ENCODE peak calls at places on chromosomes 6 and 20, in five cellular contexts. One of them, this sample, is unnamed.

GRCh38 chr20:33828912-33829560 is 17.9 kb downstream of the CHMP4B start:
- DNase-seq in sigmoid colon: no peak
- DNase-seq in ovary: no peak
- DNase-seq in uterus: no peak
- DNase-seq in breast epithelium: no peak
- DNase-seq in this sample: no peak

GRCh38 chr20:56592817-56593216 is 36.3 kb upstream of the TFAP2C start:
- DNase-seq in sigmoid colon: no peak
- DNase-seq in ovary: no peak
- DNase-seq in uterus: no peak
- DNase-seq in breast epithelium: no peak
- DNase-seq in this sample: no peak

GRCh38 chr20:61933951-61934715 is 131.5 kb downstream of the TAF4 start:
- DNase-seq in sigmoid colon: peak; percentile 40
- DNase-seq in ovary: no peak
- DNase-seq in uterus: no peak
- DNase-seq in breast epithelium: peak; percentile 39
- DNase-seq in this sample: peak; percentile 25

GRCh38 chr20:33649201-33649631 is 12.9 kb upstream of the C20orf144 start:
- DNase-seq in sigmoid colon: peak; percentile 78
- DNase-seq in ovary: peak; percentile 73
- DNase-seq in uterus: no peak
- DNase-seq in breast epithelium: no peak
- DNase-seq in this sample: no peak

GRCh38 chr20:33488201-33488600 is 1.7 kb upstream of the CBFA2T2 start:
- DNase-seq in sigmoid colon: peak; percentile 40
- DNase-seq in ovary: no peak
- DNase-seq in uterus: no peak
- DNase-seq in breast epithelium: no peak
- DNase-seq in this sample: no peak

GRCh38 chr20:38175221-38176030 is 10.4 kb upstream of the TGM2 start:
- DNase-seq in sigmoid colon: peak; percentile 54
- DNase-seq in ovary: no peak
- DNase-seq in uterus: no peak
- DNase-seq in breast epithelium: no peak
- DNase-seq in this sample: no peak

GRCh38 chr20:31551581-31552081 is 37.4 kb downstream of the HM13 start:
- DNase-seq in sigmoid colon: no peak
- DNase-seq in ovary: no peak
- DNase-seq in uterus: no peak
- DNase-seq in breast epithelium: no peak
- DNase-seq in this sample: no peak

GRCh38 chr6:82917346-82918064 is 148.1 kb downstream of the UBE3D start:
- DNase-seq in sigmoid colon: no peak
- DNase-seq in ovary: no peak
- DNase-seq in uterus: no peak
- DNase-seq in breast epithelium: no peak
- DNase-seq in this sample: no peak

GRCh38 chr6:67352717-67353116 is 1282.4 kb upstream of the ADGRB3 start:
- DNase-seq in sigmoid colon: no peak
- DNase-seq in ovary: no peak
- DNase-seq in uterus: no peak
- DNase-seq in breast epithelium: no peak
- DNase-seq in this sample: no peak

GRCh38 chr6:67350729-67351128 is 1284.4 kb upstream of the ADGRB3 start:
- DNase-seq in sigmoid colon: no peak
- DNase-seq in ovary: no peak
- DNase-seq in uterus: no peak
- DNase-seq in breast epithelium: no peak
- DNase-seq in this sample: no peak

GRCh38 chr6:67358241-67358640 is 1276.8 kb upstream of the ADGRB3 start:
- DNase-seq in sigmoid colon: no peak
- DNase-seq in ovary: no peak
- DNase-seq in uterus: peak; percentile 41
- DNase-seq in breast epithelium: no peak
- DNase-seq in this sample: no peak

GRCh38 chr6:67353861-67354260 is 1281.2 kb upstream of the ADGRB3 start:
- DNase-seq in sigmoid colon: no peak
- DNase-seq in ovary: no peak
- DNase-seq in uterus: no peak
- DNase-seq in breast epithelium: no peak
- DNase-seq in this sample: no peak
- H3K4me1 ChIP-seq in sigmoid colon: no peaks in the 10 kb centered on the region
- H3K4me1 ChIP-seq in ovary: no peaks in the 10 kb centered on the region
- H3K4me1 ChIP-seq in uterus: no peaks in the 10 kb centered on the region
- H3K4me1 ChIP-seq in breast epithelium: no peaks in the 10 kb centered on the region
- H3K4me1 ChIP-seq in this sample: no peaks in the 10 kb centered on the region

DNA sequence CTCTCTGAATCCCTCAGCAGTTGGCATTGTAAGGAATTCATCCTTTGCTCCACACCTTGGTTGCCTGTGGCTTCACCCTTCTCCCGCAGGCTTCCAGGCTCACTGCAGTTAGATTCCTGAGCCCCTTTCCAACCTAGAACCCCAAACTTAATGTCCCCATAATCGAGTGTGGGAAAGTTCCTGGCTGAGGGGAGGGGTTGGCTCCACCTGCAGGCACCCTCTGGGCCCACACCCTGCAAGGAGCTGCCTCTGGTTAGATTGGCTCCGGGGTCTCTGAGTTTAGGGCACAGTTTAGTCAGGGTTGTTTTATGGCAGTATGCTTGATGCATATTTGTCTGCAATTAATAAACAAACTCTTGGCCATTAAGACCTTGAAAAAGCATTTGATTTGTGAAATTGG is 63.4 kb downstream of the MTHFD1L start:
- DNase-seq in sigmoid colon: no peak
- DNase-seq in ovary: no peak
- DNase-seq in uterus: no peak
- DNase-seq in breast epithelium: no peak
- DNase-seq in this sample: no peak
- TF ChIP-seq CTCF in sigmoid colon: no peak
- TF ChIP-seq CTCF in ovary: no peak
- TF ChIP-seq CTCF in uterus: no peak
- TF ChIP-seq CTCF in breast epithelium: no peak
- TF ChIP-seq CTCF in this sample: peak; percentile 18

GRCh38 chr6:6686748-6687601 is 98.5 kb downstream of the LY86 start:
- DNase-seq in sigmoid colon: peak; percentile 88
- DNase-seq in ovary: peak; percentile 85
- DNase-seq in uterus: peak; percentile 83
- DNase-seq in breast epithelium: peak; percentile 98
- DNase-seq in this sample: peak; percentile 99
- TF ChIP-seq POLR2A in sigmoid colon: no peak
- TF ChIP-seq POLR2A in ovary: no peak
- TF ChIP-seq POLR2A in uterus: no peak
- TF ChIP-seq POLR2A in breast epithelium: no peak
- TF ChIP-seq POLR2A in this sample: peak; percentile 73

GRCh38 chr6:125942677-125943527 is 13.7 kb upstream of the HINT3 start:
- DNase-seq in sigmoid colon: no peak
- DNase-seq in ovary: no peak
- DNase-seq in uterus: no peak
- DNase-seq in breast epithelium: no peak
- DNase-seq in this sample: peak; percentile 23
- H3K4me1 ChIP-seq in sigmoid colon: peaks cover 10% of the 10 kb centered on the region
- H3K4me1 ChIP-seq in ovary: no peaks in the 10 kb centered on the region
- H3K4me1 ChIP-seq in uterus: no peaks in the 10 kb centered on the region
- H3K4me1 ChIP-seq in breast epithelium: no peaks in the 10 kb centered on the region
- H3K4me1 ChIP-seq in this sample: no peaks in the 10 kb centered on the region

DNA sequence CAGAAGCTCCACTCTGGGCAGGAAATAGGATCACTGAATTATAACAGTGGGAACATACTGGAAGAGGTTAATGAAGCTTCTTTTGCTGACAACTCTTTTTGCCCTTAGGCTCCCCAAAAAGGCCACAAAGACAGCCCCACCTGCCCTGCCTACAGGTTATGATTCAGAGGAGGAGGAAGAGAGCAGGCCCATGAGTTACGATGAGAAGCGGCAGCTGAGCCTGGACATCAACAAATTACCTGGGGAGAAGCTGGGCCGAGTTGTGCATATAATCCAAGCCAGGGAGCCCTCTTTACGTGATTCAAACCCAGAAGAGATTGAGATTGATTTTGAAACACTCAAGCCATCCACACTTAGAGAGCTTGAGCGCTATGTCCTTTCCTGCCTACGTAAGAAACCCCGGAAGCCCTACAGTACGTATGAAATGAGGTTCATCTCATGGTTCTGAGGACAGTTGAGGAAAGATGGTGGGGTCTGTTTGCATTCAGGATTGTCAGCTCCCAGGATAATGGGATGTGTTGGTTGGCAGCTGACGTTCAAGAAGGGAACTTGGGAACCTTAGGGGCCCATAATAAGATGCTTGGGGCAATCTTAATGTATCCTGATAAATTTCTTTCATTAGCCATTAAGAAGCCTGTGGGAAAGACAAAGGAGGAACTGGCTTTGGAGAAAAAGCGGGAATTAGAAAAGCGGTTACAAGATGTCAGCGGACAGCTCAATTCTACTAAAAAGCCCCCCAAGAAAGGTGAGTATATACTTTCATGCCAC is 11.5 kb downstream of the BRD2 start:
- DNase-seq in sigmoid colon: no peak
- DNase-seq in ovary: no peak
- DNase-seq in uterus: no peak
- DNase-seq in breast epithelium: no peak
- DNase-seq in this sample: no peak
- TF ChIP-seq CTCF in sigmoid colon: no peak
- TF ChIP-seq CTCF in ovary: no peak
- TF ChIP-seq CTCF in uterus: no peak
- TF ChIP-seq CTCF in breast epithelium: no peak
- TF ChIP-seq CTCF in this sample: no peak

DNA sequence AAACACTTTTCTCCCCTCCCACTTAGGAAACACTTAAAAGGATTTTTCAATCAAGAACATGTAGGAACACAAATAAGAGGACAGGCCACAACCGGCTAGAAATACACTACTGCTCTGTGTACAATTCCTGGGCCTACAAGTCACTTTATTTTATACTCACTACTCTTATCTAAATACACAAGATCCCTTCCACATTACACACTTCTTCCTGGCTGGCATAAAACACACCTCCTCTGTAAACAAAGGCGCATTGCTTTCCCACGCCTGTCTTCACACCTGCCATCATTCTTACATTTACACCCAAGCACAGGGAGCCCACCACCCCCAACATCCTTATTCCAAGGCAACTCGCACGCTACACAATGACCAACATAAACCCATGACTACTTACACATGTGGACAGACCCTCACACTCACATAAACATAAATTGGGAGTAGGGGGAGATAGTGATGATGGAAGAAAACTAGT is 4.0 kb upstream of the IER3 start:
- DNase-seq in sigmoid colon: no peak
- DNase-seq in ovary: no peak
- DNase-seq in uterus: no peak
- DNase-seq in breast epithelium: no peak
- DNase-seq in this sample: no peak
- TF ChIP-seq POLR2A in sigmoid colon: no peak
- TF ChIP-seq POLR2A in ovary: no peak
- TF ChIP-seq POLR2A in uterus: no peak
- TF ChIP-seq POLR2A in breast epithelium: no peak
- TF ChIP-seq POLR2A in this sample: no peak

This sample was measured in right lobe of liver.